ENCODE peak calls at places on chromosomes 13 and 19, in nine cellular contexts. One of them, this sample, is unnamed. For H3K4me1, the result is how much of the 10 kb centered on the place peaks cover.

GRCh38 chr13:83883061-83883523 is 818 bp upstream of the SLITRK1 start:
- DNase-seq in upper lobe of right lung: no peak
- DNase-seq in tibial artery: no peak
- DNase-seq in neural progenitor cell: peak
- DNase-seq in left ventricle myocardium inferior: no peak
- DNase-seq in left lung: no peak
- DNase-seq in spleen: no peak
- DNase-seq in heart right ventricle: no peak
- DNase-seq in GM23248: no peak
- DNase-seq in this sample: no peak

GRCh38 chr19:17419154-17419490 is 725 bp upstream of the MVB12A start:
- DNase-seq in upper lobe of right lung: no peak
- DNase-seq in tibial artery: no peak
- DNase-seq in neural progenitor cell: no peak
- DNase-seq in left ventricle myocardium inferior: no peak
- DNase-seq in left lung: no peak
- DNase-seq in spleen: no peak
- DNase-seq in heart right ventricle: no peak
- DNase-seq in GM23248: peak
- DNase-seq in this sample: no peak

GRCh38 chr13:75760182-75760981 is 124.3 kb downstream of the LMO7 start:
- DNase-seq in upper lobe of right lung: no peak
- DNase-seq in tibial artery: no peak
- DNase-seq in neural progenitor cell: no peak
- DNase-seq in left ventricle myocardium inferior: no peak
- DNase-seq in left lung: no peak
- DNase-seq in spleen: no peak
- DNase-seq in heart right ventricle: peak
- DNase-seq in GM23248: peak
- DNase-seq in this sample: peak

GRCh38 chr19:28582344-28582743 is 630.6 kb downstream of the UQCRFS1 start:
- DNase-seq in upper lobe of right lung: no peak
- DNase-seq in tibial artery: no peak
- DNase-seq in neural progenitor cell: no peak
- DNase-seq in left ventricle myocardium inferior: no peak
- DNase-seq in left lung: no peak
- DNase-seq in spleen: no peak
- DNase-seq in heart right ventricle: no peak
- DNase-seq in GM23248: no peak
- DNase-seq in this sample: no peak

GRCh38 chr13:60019119-60019993 is 144.4 kb downstream of the DIAPH3 start:
- DNase-seq in upper lobe of right lung: no peak
- DNase-seq in tibial artery: no peak
- DNase-seq in neural progenitor cell: no peak
- DNase-seq in left ventricle myocardium inferior: no peak
- DNase-seq in left lung: no peak
- DNase-seq in spleen: no peak
- DNase-seq in heart right ventricle: no peak
- DNase-seq in GM23248: no peak
- DNase-seq in this sample: no peak

GRCh38 chr13:40433577-40433976 is 232.9 kb downstream of the FOXO1 start:
- DNase-seq in upper lobe of right lung: no peak
- DNase-seq in tibial artery: no peak
- DNase-seq in neural progenitor cell: no peak
- DNase-seq in left ventricle myocardium inferior: no peak
- DNase-seq in left lung: no peak
- DNase-seq in spleen: peak
- DNase-seq in heart right ventricle: no peak
- DNase-seq in GM23248: no peak
- DNase-seq in this sample: no peak

GRCh38 chr19:50669319-50670101 is 20.3 kb downstream of the C19orf81 start:
- DNase-seq in upper lobe of right lung: no peak
- DNase-seq in tibial artery: no peak
- DNase-seq in neural progenitor cell: no peak
- DNase-seq in left ventricle myocardium inferior: no peak
- DNase-seq in left lung: no peak
- DNase-seq in spleen: no peak
- DNase-seq in heart right ventricle: no peak
- DNase-seq in GM23248: peak
- DNase-seq in this sample: no peak

GRCh38 chr13:63625869-63626268 is 2210.2 kb upstream of the PCDH20 start:
- DNase-seq in upper lobe of right lung: no peak
- DNase-seq in tibial artery: no peak
- DNase-seq in neural progenitor cell: no peak
- DNase-seq in left ventricle myocardium inferior: no peak
- DNase-seq in left lung: no peak
- DNase-seq in spleen: no peak
- DNase-seq in heart right ventricle: no peak
- DNase-seq in GM23248: no peak
- DNase-seq in this sample: no peak

GRCh38 chr13:98997051-98997730 is 19.3 kb upstream of the DOCK9 start:
- DNase-seq in upper lobe of right lung: no peak
- DNase-seq in tibial artery: no peak
- DNase-seq in neural progenitor cell: no peak
- DNase-seq in left ventricle myocardium inferior: no peak
- DNase-seq in left lung: no peak
- DNase-seq in spleen: no peak
- DNase-seq in heart right ventricle: no peak
- DNase-seq in GM23248: no peak
- DNase-seq in this sample: no peak

GRCh38 chr13:112645327-112645914 is 44.4 kb upstream of the ATP11A start:
- DNase-seq in upper lobe of right lung: peak
- DNase-seq in tibial artery: no peak
- DNase-seq in neural progenitor cell: no peak
- DNase-seq in left ventricle myocardium inferior: no peak
- DNase-seq in left lung: no peak
- DNase-seq in spleen: peak
- DNase-seq in heart right ventricle: no peak
- DNase-seq in GM23248: no peak
- DNase-seq in this sample: no peak

GRCh38 chr19:56885173-56885679 is 44.7 kb upstream of the PEG3 start:
- DNase-seq in upper lobe of right lung: no peak
- DNase-seq in tibial artery: no peak
- DNase-seq in neural progenitor cell: no peak
- DNase-seq in left ventricle myocardium inferior: no peak
- DNase-seq in left lung: no peak
- DNase-seq in spleen: no peak
- DNase-seq in heart right ventricle: no peak
- DNase-seq in GM23248: no peak
- DNase-seq in this sample: no peak

GRCh38 chr19:41910240-41910991 is 17.8 kb downstream of the ERFL start:
- DNase-seq in upper lobe of right lung: no peak
- DNase-seq in tibial artery: no peak
- DNase-seq in neural progenitor cell: no peak
- DNase-seq in left ventricle myocardium inferior: no peak
- DNase-seq in left lung: no peak
- DNase-seq in spleen: peak
- DNase-seq in heart right ventricle: no peak
- DNase-seq in GM23248: no peak
- DNase-seq in this sample: no peak

GRCh38 chr13:26919311-26919710 is 158.7 kb upstream of the GPR12 start:
- DNase-seq in upper lobe of right lung: no peak
- DNase-seq in tibial artery: no peak
- DNase-seq in neural progenitor cell: no peak
- DNase-seq in left ventricle myocardium inferior: no peak
- DNase-seq in left lung: no peak
- DNase-seq in spleen: no peak
- DNase-seq in heart right ventricle: no peak
- DNase-seq in GM23248: peak
- DNase-seq in this sample: no peak

GRCh38 chr13:31930901-31931522 is 100.6 kb upstream of the FRY start:
- DNase-seq in upper lobe of right lung: no peak
- DNase-seq in tibial artery: no peak
- DNase-seq in neural progenitor cell: peak
- DNase-seq in left ventricle myocardium inferior: no peak
- DNase-seq in left lung: no peak
- DNase-seq in spleen: no peak
- DNase-seq in heart right ventricle: no peak
- DNase-seq in GM23248: no peak
- DNase-seq in this sample: no peak

GRCh38 chr19:16193466-16193865 is 4.2 kb upstream of the AP1M1 start:
- DNase-seq in upper lobe of right lung: no peak
- DNase-seq in tibial artery: peak
- DNase-seq in neural progenitor cell: no peak
- DNase-seq in left ventricle myocardium inferior: no peak
- DNase-seq in left lung: no peak
- DNase-seq in spleen: peak
- DNase-seq in heart right ventricle: no peak
- DNase-seq in GM23248: no peak
- DNase-seq in this sample: no peak

GRCh38 chr19:29212614-29213573 is at the start of gene UQCRFS1:
- DNase-seq in upper lobe of right lung: peak
- DNase-seq in tibial artery: peak
- DNase-seq in neural progenitor cell: peak
- DNase-seq in left ventricle myocardium inferior: peak
- DNase-seq in left lung: peak
- DNase-seq in spleen: peak
- DNase-seq in heart right ventricle: peak
- DNase-seq in GM23248: peak
- DNase-seq in this sample: peak

GRCh38 chr13:41456768-41457588 is at the start of gene RGCC:
- DNase-seq in upper lobe of right lung: peak
- DNase-seq in tibial artery: peak
- DNase-seq in neural progenitor cell: peak
- DNase-seq in left ventricle myocardium inferior: peak
- DNase-seq in left lung: peak
- DNase-seq in spleen: peak
- DNase-seq in heart right ventricle: peak
- DNase-seq in GM23248: peak
- DNase-seq in this sample: peak
- H3K4me3 ChIP-seq in upper lobe of right lung: peak
- H3K4me3 ChIP-seq in tibial artery: peak
- H3K4me3 ChIP-seq in neural progenitor cell: peak
- H3K4me3 ChIP-seq in left ventricle myocardium inferior: peak
- H3K4me3 ChIP-seq in left lung: peak
- H3K4me3 ChIP-seq in spleen: peak
- H3K4me3 ChIP-seq in heart right ventricle: peak
- H3K4me3 ChIP-seq in GM23248: peak
- H3K4me3 ChIP-seq in this sample: peak

DNA sequence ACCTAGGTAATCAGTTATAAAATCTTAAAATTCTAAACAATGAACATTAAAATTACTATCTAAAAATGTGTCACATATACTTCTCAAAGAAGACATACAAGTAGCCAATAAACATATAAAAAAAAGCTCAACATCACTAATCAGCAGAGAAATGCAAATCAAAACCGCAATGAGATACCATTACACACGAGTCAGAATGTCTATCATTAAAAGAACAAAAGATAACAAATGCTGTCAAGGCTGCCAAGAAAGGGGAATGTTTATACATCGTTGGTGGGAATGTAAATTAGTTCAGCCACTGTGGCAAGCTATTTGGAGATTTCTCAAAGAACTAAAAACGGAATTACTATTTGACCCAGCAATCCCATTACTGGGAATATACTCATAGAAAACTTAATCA is 310.3 kb upstream of the EDNRB start:
- DNase-seq in upper lobe of right lung: no peak
- DNase-seq in tibial artery: no peak
- DNase-seq in neural progenitor cell: no peak
- DNase-seq in left ventricle myocardium inferior: no peak
- DNase-seq in left lung: no peak
- DNase-seq in spleen: no peak
- DNase-seq in heart right ventricle: no peak
- DNase-seq in GM23248: no peak
- DNase-seq in this sample: no peak
- H3K4me1 ChIP-seq in upper lobe of right lung: under half
- H3K4me1 ChIP-seq in tibial artery: under half
- H3K4me1 ChIP-seq in neural progenitor cell: under half
- H3K4me1 ChIP-seq in left ventricle myocardium inferior: under half
- H3K4me1 ChIP-seq in left lung: under half
- H3K4me1 ChIP-seq in spleen: under half
- H3K4me1 ChIP-seq in heart right ventricle: under half
- H3K4me1 ChIP-seq in GM23248: under half
- H3K4me1 ChIP-seq in this sample: under half

DNA sequence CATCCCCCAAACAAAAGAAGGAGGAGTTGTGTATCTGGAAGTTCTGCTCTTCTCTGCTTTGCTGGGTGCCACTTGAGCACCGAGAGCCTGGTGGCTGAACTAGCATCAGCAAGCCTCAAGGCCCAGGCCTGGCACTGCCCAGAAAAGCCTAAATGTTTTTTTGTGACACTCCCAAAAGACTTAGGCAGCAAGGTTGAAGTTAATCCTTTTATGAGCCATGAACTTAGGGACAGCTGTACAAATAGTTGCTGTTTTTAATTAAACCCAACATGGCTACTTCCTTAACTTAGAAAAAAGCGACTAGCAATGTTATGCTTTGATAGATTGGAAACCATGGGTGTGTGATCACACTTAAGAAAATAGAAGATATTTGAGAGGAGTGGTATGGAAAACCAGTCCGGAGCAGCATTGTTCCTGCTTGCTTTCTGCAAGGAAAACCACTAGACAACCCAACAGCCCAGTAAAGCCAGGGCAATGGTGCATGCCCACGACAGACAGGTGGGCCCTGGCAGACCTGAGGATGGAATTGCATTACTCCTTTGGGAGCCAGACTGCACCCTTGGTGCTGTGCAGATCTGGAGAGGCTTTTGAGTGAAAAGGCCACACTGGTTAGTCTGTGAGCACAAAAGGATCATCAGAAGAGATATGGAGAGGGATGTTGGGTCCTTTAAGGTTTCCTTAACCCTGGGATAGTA is 836 bp upstream of the DLEU7 start:
- DNase-seq in upper lobe of right lung: no peak
- DNase-seq in tibial artery: no peak
- DNase-seq in neural progenitor cell: no peak
- DNase-seq in left ventricle myocardium inferior: no peak
- DNase-seq in left lung: no peak
- DNase-seq in spleen: no peak
- DNase-seq in heart right ventricle: no peak
- DNase-seq in GM23248: no peak
- DNase-seq in this sample: no peak
- H3K27ac ChIP-seq in upper lobe of right lung: no peak
- H3K27ac ChIP-seq in tibial artery: no peak
- H3K27ac ChIP-seq in neural progenitor cell: no peak
- H3K27ac ChIP-seq in left ventricle myocardium inferior: no peak
- H3K27ac ChIP-seq in left lung: no peak
- H3K27ac ChIP-seq in spleen: no peak
- H3K27ac ChIP-seq in heart right ventricle: no peak
- H3K27ac ChIP-seq in GM23248: no peak
- H3K27ac ChIP-seq in this sample: no peak

DNA sequence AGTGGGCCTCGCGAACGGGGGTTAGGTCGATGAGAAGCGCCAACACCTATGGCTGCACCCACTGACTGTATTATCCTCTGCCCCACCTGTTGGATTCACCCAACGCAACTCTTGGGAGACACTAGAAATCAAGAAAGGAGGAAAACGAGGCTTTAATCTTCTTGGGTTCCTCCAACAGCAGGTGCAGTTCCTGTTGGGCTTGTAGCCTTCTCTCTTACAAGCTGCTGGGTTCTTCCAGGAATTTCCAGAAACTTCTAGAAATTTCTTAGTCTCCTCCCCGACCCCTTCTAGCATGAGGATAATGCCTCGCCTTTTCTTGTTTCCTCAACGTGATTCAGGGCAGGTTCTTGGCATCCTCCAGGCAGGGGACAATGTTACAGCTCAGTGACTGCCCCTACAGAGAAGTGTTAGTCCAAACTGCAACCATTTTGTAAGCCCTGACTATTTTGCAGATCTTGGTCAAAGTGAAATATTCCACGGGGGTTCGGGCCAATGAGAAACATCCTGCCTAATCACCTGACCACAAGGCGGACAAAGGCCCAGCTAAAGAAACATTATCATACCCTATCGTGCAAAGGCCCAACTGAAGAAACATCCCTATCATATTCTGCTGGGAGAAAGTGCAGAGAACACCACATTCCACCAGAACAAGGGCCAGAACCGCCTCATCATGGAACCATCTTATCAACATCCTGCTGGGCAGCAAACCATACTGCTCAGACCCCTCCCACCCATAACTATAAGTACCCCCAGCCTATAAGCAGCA is 598 bp upstream of the PNMA8A start:
- DNase-seq in upper lobe of right lung: peak
- DNase-seq in tibial artery: peak
- DNase-seq in neural progenitor cell: no peak
- DNase-seq in left ventricle myocardium inferior: no peak
- DNase-seq in left lung: no peak
- DNase-seq in spleen: no peak
- DNase-seq in heart right ventricle: no peak
- DNase-seq in GM23248: no peak
- DNase-seq in this sample: no peak
- H3K4me3 ChIP-seq in upper lobe of right lung: peak
- H3K4me3 ChIP-seq in tibial artery: peak
- H3K4me3 ChIP-seq in neural progenitor cell: peak
- H3K4me3 ChIP-seq in left ventricle myocardium inferior: peak
- H3K4me3 ChIP-seq in left lung: no peak
- H3K4me3 ChIP-seq in spleen: peak
- H3K4me3 ChIP-seq in heart right ventricle: peak
- H3K4me3 ChIP-seq in GM23248: peak
- H3K4me3 ChIP-seq in this sample: peak